ENCODE peak calls at places on chromosomes 3 and 15, in six cellular contexts. H, X, U, A, R and E are unnamed samples.

GRCh38 chr3:15630646-15631350 is 29.3 kb downstream of the BTD start:
- DNase-seq in R (peak), X (no peak), H (no peak), U (no peak), A (no peak), E (no peak)

GRCh38 chr15:66505818-66506217 is 692 bp downstream of the ZWILCH start:
- DNase-seq in H (no peak), U (no peak), A (no peak), R (no peak), X (no peak), E (no peak)

GRCh38 chr3:4866841-4867240 is 112.4 kb upstream of the BHLHE40 start:
- DNase-seq in R (peak), U (no peak), H (no peak), A (no peak), X (no peak), E (no peak)

GRCh38 chr3:184687363-184688049 is 24.4 kb downstream of the MAGEF1 start:
- DNase-seq in R (no peak), U (peak), A (no peak), X (peak), H (no peak), E (no peak)

GRCh38 chr15:39587291-39587909 is 6.5 kb downstream of the THBS1 start:
- DNase-seq in R (peak), X (no peak), U (no peak), H (no peak), A (no peak), E (no peak)

GRCh38 chr3:112858410-112859069 is 11.9 kb upstream of the CD200R1L start:
- DNase-seq in R (no peak), A (no peak), X (no peak), U (peak), H (no peak), E (no peak)

GRCh38 chr3:178677961-178678360 is 141.7 kb downstream of the KCNMB2 start:
- DNase-seq in X (no peak), R (no peak), H (no peak), U (no peak), A (no peak), E (no peak)

GRCh38 chr15:44130778-44131177 is 64.3 kb downstream of the FRMD5 start:
- DNase-seq in H (peak), A (no peak), U (no peak), R (no peak), X (no peak), E (no peak)

GRCh38 chr3:195451373-195452000 is 8.7 kb upstream of the ACAP2 start:
- DNase-seq in H (no peak), X (no peak), A (no peak), R (no peak), U (no peak), E (no peak)

GRCh38 chr15:39896101-39896500 is 24.0 kb downstream of the GPR176 start:
- DNase-seq in X (no peak), A (no peak), H (no peak), U (no peak), R (no peak), E (no peak)

GRCh38 chr3:64318001-64318400 is 92.7 kb upstream of the PRICKLE2 start:
- DNase-seq in H (no peak), R (no peak), X (no peak), A (no peak), U (no peak), E (no peak)

GRCh38 chr3:48656061-48656840 is 6.4 kb downstream of the CELSR3 start:
- DNase-seq in H (peak), A (peak), U (peak), X (peak), R (peak), E (no peak)

GRCh38 chr3:15521573-15521965 is at the start of gene COLQ:
- DNase-seq in H (no peak), A (no peak), X (no peak), U (no peak), R (peak), E (no peak)

GRCh38 chr15:69141286-69141701 is 19.1 kb upstream of the GLCE start:
- DNase-seq in A (no peak), H (no peak), R (no peak), X (no peak), U (no peak), E (no peak)

GRCh38 chr15:92012368-92012629 is 158.8 kb downstream of the SLCO3A1 start:
- DNase-seq in U (no peak), H (no peak), R (no peak), X (no peak), A (no peak), E (no peak)

GRCh38 chr3:14145236-14145635 is 20.4 kb downstream of the TMEM43 start:
- DNase-seq in H (no peak), X (no peak), R (peak), A (no peak), U (no peak), E (no peak)

GRCh38 chr15:65309882-65310418 is 5.5 kb downstream of the RNU5B-1 start:
- DNase-seq in U (no peak), R (no peak), A (no peak), H (no peak), X (no peak), E (no peak)

GRCh38 chr15:38818156-38818745 is 253.6 kb upstream of the RASGRP1 start:
- DNase-seq in R (no peak), H (no peak), X (no peak), A (no peak), U (no peak), E (no peak)

GRCh38 chr15:29728418-29728817 is 93.8 kb downstream of the TJP1 start:
- DNase-seq in X (no peak), U (no peak), A (no peak), R (no peak), H (no peak), E (no peak)

GRCh38 chr3:144968951-144969350 is 997.3 kb downstream of the DIPK2A start:
- DNase-seq in U (no peak), A (no peak), X (no peak), R (no peak), H (no peak), E (no peak)

GRCh38 chr15:40344217-40344616 is 3.5 kb upstream of the CCDC9B start:
- DNase-seq in H (no peak), X (no peak), A (no peak), U (no peak), R (peak), E (no peak)

GRCh38 chr3:118380576-118380975 is 654.1 kb downstream of the IGSF11 start:
- DNase-seq in R (no peak), A (no peak), U (no peak), H (peak), X (no peak), E (no peak)

GRCh38 chr3:115071611-115072010 is 75.5 kb downstream of the ZBTB20 start:
- DNase-seq in H (no peak), A (no peak), U (no peak), R (peak), X (no peak), E (no peak)

GRCh38 chr3:116388867-116389385 is 56.4 kb downstream of the LSAMP start:
- DNase-seq in A (no peak), H (no peak), X (no peak), R (no peak), U (no peak), E (no peak)

GRCh38 chr3:174639970-174640369 is 219.2 kb upstream of the NAALADL2 start:
- DNase-seq in X (no peak), A (no peak), H (no peak), R (no peak), U (no peak), E (no peak)

GRCh38 chr3:113825090-113825489 is 13.5 kb upstream of the GRAMD1C start:
- DNase-seq in X (no peak), A (no peak), H (no peak), U (no peak), R (peak), E (no peak)

GRCh38 chr15:73530649-73531048 is 87.7 kb downstream of the REC114 start:
- DNase-seq in R (no peak), X (no peak), A (no peak), U (no peak), H (no peak), E (no peak)

GRCh38 chr3:24579008-24579407 is 84.4 kb upstream of the THRB start:
- DNase-seq in A (no peak), R (no peak), H (no peak), U (no peak), X (no peak), E (no peak)

GRCh38 chr3:30747771-30748281 is 141.4 kb downstream of the TGFBR2 start:
- DNase-seq in H (no peak), X (no peak), R (peak), U (no peak), A (no peak), E (no peak)

GRCh38 chr15:89458440-89458839 is 37.9 kb downstream of the RHCG start:
- DNase-seq in U (no peak), H (no peak), X (no peak), R (no peak), A (no peak), E (no peak)

GRCh38 chr3:26193558-26193957 is 403.7 kb downstream of the OXSM start:
- DNase-seq in U (no peak), X (no peak), R (no peak), A (no peak), H (no peak), E (peak)

GRCh38 chr15:38961886-38962285 is 397.3 kb upstream of the RASGRP1 start:
- DNase-seq in H (no peak), X (no peak), U (no peak), R (peak), A (no peak), E (no peak)

GRCh38 chr15:100692259-100692658 is 89.9 kb downstream of the ASB7 start:
- DNase-seq in A (no peak), U (no peak), H (no peak), R (peak), X (peak), E (no peak)

GRCh38 chr15:41487376-41487775 is 6.3 kb upstream of the ITPKA start:
- DNase-seq in R (no peak), H (no peak), A (no peak), X (no peak), U (no peak), E (no peak)

GRCh38 chr3:190265795-190266194 is 56.5 kb downstream of the CLDN1 start:
- DNase-seq in H (no peak), A (no peak), U (no peak), R (peak), X (no peak), E (no peak)

GRCh38 chr3:14525685-14526631 is 14.2 kb downstream of the GRIP2 start:
- DNase-seq in U (no peak), R (peak), H (no peak), A (no peak), X (peak), E (no peak)

GRCh38 chr15:76987896-76988860 is 6.7 kb upstream of the PSTPIP1 start:
- DNase-seq in U (peak), R (no peak), X (no peak), H (no peak), A (no peak), E (no peak)

GRCh38 chr3:38551026-38551832 is 55.1 kb downstream of the EXOG start:
- DNase-seq in A (no peak), R (no peak), H (no peak), X (no peak), U (no peak), E (no peak)

GRCh38 chr3:78741066-78741645 is 1026.6 kb downstream of the ROBO1 start:
- DNase-seq in R (no peak), X (no peak), H (no peak), U (no peak), A (no peak), E (no peak)
- TF ChIP-seq CTCF in R (peak), X (no peak), H (peak), U (peak), A (peak), E (no peak)

GRCh38 chr15:58222698-58223097 is 84.5 kb downstream of the AQP9 start:
- DNase-seq in U (no peak), X (no peak), H (no peak), A (no peak), R (no peak), E (no peak)
- TF ChIP-seq CTCF in U (no peak), X (no peak), H (no peak), A (no peak), R (no peak), E (no peak)

DNA sequence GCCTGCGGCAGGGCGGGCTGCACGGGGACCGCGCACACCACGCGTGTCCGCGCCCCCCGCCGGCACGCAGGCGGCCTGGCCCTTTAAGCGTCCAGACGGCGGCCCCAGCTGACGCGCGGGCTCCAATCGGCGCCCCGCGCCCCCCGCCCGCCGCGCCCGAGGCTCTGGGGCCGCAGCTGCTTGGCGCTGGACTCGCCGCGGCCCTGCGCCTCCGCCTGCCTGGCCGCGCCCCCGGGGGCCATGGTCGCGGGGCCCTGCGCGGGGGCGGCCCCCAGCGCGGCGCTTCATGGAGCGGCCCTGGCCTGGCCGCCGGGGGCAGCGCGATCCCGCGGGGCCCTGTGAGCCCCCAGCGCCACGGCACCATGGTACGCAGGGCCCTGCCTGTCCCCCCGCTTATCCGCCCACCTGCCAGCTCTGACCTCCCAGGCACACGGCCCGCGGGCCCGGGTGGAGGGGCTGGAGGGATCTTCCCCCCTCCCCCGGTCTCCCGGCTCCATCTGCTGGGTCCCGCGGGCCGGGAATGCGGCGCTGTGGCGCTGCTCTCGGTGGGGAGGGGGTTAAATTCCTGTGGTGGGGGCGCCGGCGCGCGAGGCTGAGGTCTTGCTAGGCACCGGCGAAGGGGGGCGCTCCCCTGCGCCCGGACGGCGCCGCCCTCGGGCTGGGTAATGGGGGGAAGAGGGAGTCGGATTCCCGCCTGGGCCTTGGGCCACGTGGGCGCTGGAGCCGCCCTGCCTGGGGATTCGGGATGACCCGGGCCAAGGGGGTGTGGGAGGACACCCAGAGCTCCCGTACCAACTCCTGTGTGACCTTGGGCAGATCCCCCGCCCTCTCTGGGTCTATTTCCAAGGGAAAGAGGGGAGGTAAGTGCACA is 1.1 kb downstream of the ZBTB47 start:
- DNase-seq in R (peak), X (peak), U (no peak), A (no peak), H (no peak), E (peak)
- TF ChIP-seq CTCF in R (no peak), X (no peak), U (no peak), A (no peak), H (no peak), E (no peak)

GRCh38 chr3:55770077-55770476 is 283.0 kb upstream of the WNT5A start:
- DNase-seq in U (no peak), A (no peak), R (no peak), X (no peak), H (no peak), E (no peak)
- TF ChIP-seq CTCF in U (no peak), A (no peak), R (no peak), X (no peak), H (no peak), E (no peak)